ENCODE peak calls at places on chromosomes 2 and 18, in four cellular contexts. S is CD4-positive, CD25-positive, alpha-beta regulatory T cell; A is right lobe of liver; Z is Peyer's patch. T is an unnamed sample. For H3K4me1, the result is how much of the 10 kb centered on the place peaks cover.

GRCh38 chr2:163264376-163264775 is 425.8 kb upstream of the KCNH7 start:
- DNase-seq in S (no peak), A (no peak), Z (no peak), T (no peak)

GRCh38 chr2:178397002-178397605 is 53.9 kb downstream of the PRKRA start:
- DNase-seq in S (no peak), A (no peak), Z (no peak), T (no peak)

GRCh38 chr2:196845371-196845770 is 36.2 kb upstream of the C2orf66 start:
- DNase-seq in S (no peak), A (no peak), Z (no peak), T (no peak)

GRCh38 chr2:102335871-102336366 is 19.7 kb upstream of the IL18R1 start:
- DNase-seq in S (no peak), A (no peak), Z (no peak), T (peak)

GRCh38 chr2:85033388-85033787 is 62.4 kb downstream of the KCMF1 start:
- DNase-seq in S (no peak), A (no peak), Z (no peak), T (no peak)

GRCh38 chr2:4673025-4673489 is 969.7 kb downstream of the DCDC2C start:
- DNase-seq in S (no peak), A (no peak), Z (no peak), T (no peak)

GRCh38 chr2:201928363-201928762 is 105.3 kb upstream of the FZD7 start:
- DNase-seq in S (no peak), A (no peak), Z (no peak), T (no peak)

GRCh38 chr2:109046925-109047508 is 58.0 kb upstream of the EDAR start:
- DNase-seq in S (no peak), A (no peak), Z (no peak), T (no peak)

GRCh38 chr2:124027182-124027581 is 2.1 kb downstream of the CNTNAP5 start:
- DNase-seq in S (no peak), A (no peak), Z (no peak), T (peak)

GRCh38 chr2:27211241-27211942 is 449 bp upstream of the ATRAID start:
- DNase-seq in S (no peak), A (no peak), Z (peak), T (no peak)

GRCh38 chr2:74290466-74291216 is 52.6 kb downstream of the SLC4A5 start:
- DNase-seq in S (no peak), A (no peak), Z (peak), T (peak)

GRCh38 chr2:131413148-131413747 is 49.3 kb upstream of the RAB6D start:
- DNase-seq in S (no peak), A (no peak), Z (no peak), T (no peak)

GRCh38 chr18:13543144-13543543 is 183.2 kb downstream of the FAM210A start:
- DNase-seq in S (no peak), A (no peak), Z (no peak), T (no peak)

GRCh38 chr2:16425462-16426336 is 239.9 kb downstream of the CYRIA start:
- DNase-seq in S (no peak), A (peak), Z (peak), T (peak)

GRCh38 chr2:43159797-43160196 is 66.6 kb downstream of the ZFP36L2 start:
- DNase-seq in S (no peak), A (no peak), Z (no peak), T (no peak)
- H3K4me1 ChIP-seq in S (under half), A (half or more), Z (under half), T (under half)

GRCh38 chr18:62953663-62954062 is 238.3 kb downstream of the PHLPP1 start:
- DNase-seq in S (no peak), A (no peak), Z (no peak), T (no peak)
- H3K4me1 ChIP-seq in S (under half), A (under half), Z (under half), T (under half)

GRCh38 chr2:189555243-189555642 is 25.3 kb downstream of the SLC40A1 start:
- DNase-seq in S (no peak), A (no peak), Z (no peak), T (no peak)
- H3K4me1 ChIP-seq in S (under half), A (half or more), Z (under half), T (under half)

DNA sequence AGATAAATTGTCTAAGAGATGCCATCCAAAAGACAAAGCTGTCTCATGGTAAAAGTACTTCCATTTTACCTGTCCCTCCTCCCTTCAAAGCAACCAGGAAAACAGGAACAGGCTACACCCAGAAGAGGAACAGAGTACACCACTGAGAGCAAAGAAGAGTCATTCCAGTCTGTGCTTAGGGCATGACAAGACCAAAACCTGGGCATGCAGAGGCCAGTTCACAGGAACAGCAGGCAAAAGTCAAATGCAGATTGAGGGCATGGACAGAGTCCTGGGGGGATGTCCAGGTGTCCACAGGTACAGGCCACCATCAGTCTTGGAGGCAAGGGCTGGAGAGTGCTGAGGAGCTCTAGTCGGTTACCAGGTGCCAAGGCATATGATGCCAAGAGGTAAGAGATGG is 23.7 kb downstream of the PLEK start:
- DNase-seq in S (no peak), A (no peak), Z (no peak), T (no peak)
- H3K4me1 ChIP-seq in S (under half), A (under half), Z (under half), T (under half)

GRCh38 chr2:139969301-139969700 is 1189.1 kb upstream of the NXPH2 start:
- DNase-seq in S (no peak), A (no peak), Z (no peak), T (no peak)
- H3K4me1 ChIP-seq in S (under half), A (under half), Z (under half), T (under half)

DNA sequence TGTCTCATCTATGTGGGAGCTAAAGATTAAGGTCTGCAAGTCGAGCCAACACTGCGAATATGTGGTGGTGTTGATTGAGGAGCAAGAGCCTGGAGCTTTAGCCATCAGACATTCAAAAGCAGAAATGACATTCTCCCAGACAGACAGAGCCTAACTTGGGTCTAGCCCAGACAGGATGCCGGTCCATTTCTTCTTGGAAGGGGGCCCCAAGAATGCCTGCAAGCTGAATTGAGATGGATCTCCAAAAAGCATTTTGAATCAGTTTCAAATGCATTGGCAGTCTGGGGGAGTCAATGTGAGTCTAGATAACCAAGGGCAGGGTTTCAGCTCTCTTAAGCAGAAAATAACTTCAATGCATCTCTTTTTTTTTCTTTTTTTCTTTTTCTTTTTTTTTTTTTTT is 30.0 kb upstream of the EML4 start:
- DNase-seq in S (no peak), A (no peak), Z (no peak), T (no peak)
- H3K4me1 ChIP-seq in S (half or more), A (under half), Z (under half), T (under half)

DNA sequence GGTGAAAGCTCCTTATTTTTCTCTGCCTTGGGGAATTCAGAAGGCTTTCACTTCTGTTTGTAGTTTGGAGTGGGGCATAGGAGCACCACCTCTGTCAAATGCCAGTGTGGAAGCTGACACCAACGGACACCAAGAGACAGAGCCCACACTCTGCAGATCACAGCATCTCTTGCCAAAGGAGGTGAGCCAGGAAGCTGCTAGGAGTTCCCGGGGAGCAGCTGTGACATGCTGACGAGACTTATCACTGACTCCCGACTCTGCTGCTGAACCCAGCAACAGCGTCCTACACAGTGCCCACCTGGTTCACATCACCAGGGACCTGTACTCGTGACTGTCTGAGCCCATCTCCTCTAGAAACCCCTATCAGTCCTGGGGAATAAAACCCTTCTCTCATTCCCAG is 8.1 kb downstream of the TEX51 start:
- DNase-seq in S (no peak), A (no peak), Z (peak), T (no peak)
- H3K4me1 ChIP-seq in S (under half), A (under half), Z (under half), T (under half)

GRCh38 chr2:173048901-173049661 is 26.6 kb upstream of the MAP3K20 start:
- DNase-seq in S (no peak), A (peak), Z (peak), T (peak)

GRCh38 chr2:173051463-173051862 is 24.2 kb upstream of the MAP3K20 start:
- DNase-seq in S (no peak), A (no peak), Z (no peak), T (no peak)

GRCh38 chr2:173048530-173048900 is 27.1 kb upstream of the MAP3K20 start:
- DNase-seq in S (no peak), A (no peak), Z (no peak), T (no peak)

GRCh38 chr2:173050684-173051083 is 25.0 kb upstream of the MAP3K20 start:
- DNase-seq in S (no peak), A (no peak), Z (no peak), T (no peak)

GRCh38 chr2:173049732-173050314 is 25.8 kb upstream of the MAP3K20 start:
- DNase-seq in S (no peak), A (no peak), Z (no peak), T (no peak)
- H3K4me1 ChIP-seq in S (under half), A (under half), Z (under half), T (under half)